ENCODE peak calls at places on chromosome 1, in eight cellular contexts. One of them, this sample, is unnamed.

GRCh38 chr1:11071463-11072215 is 11.8 kb upstream of the SRM start:
- DNase-seq in ACHN: no peak
- DNase-seq in GM23338: no peak
- DNase-seq in RWPE1: no peak
- DNase-seq in activated T-cell treated with anti-CD3 and anti-CD28 coated beads, Interleukin-2, amount 50 U/mL, for 72 hours: no peak
- DNase-seq in adrenal gland: no peak
- DNase-seq in fibroblast of mammary gland: no peak
- DNase-seq in neural progenitor cell: no peak
- DNase-seq in this sample: no peak

GRCh38 chr1:98556521-98557158 is 104.9 kb upstream of the SNX7 start:
- DNase-seq in ACHN: peak; percentile 40
- DNase-seq in GM23338: peak; percentile 64
- DNase-seq in RWPE1: peak; percentile 26
- DNase-seq in activated T-cell treated with anti-CD3 and anti-CD28 coated beads, Interleukin-2, amount 50 U/mL, for 72 hours: no peak
- DNase-seq in adrenal gland: no peak
- DNase-seq in fibroblast of mammary gland: peak; percentile 51
- DNase-seq in neural progenitor cell: peak; percentile 31
- DNase-seq in this sample: no peak

GRCh38 chr1:225977937-225978748 is 21.0 kb downstream of the SDE2 start:
- DNase-seq in ACHN: no peak
- DNase-seq in GM23338: no peak
- DNase-seq in RWPE1: no peak
- DNase-seq in activated T-cell treated with anti-CD3 and anti-CD28 coated beads, Interleukin-2, amount 50 U/mL, for 72 hours: no peak
- DNase-seq in adrenal gland: no peak
- DNase-seq in fibroblast of mammary gland: peak; percentile 18
- DNase-seq in neural progenitor cell: no peak
- DNase-seq in this sample: no peak

GRCh38 chr1:36457691-36458090 is 6.5 kb downstream of the MRPS15 start:
- DNase-seq in ACHN: no peak
- DNase-seq in GM23338: no peak
- DNase-seq in RWPE1: no peak
- DNase-seq in activated T-cell treated with anti-CD3 and anti-CD28 coated beads, Interleukin-2, amount 50 U/mL, for 72 hours: no peak
- DNase-seq in adrenal gland: no peak
- DNase-seq in fibroblast of mammary gland: no peak
- DNase-seq in neural progenitor cell: no peak
- DNase-seq in this sample: no peak

GRCh38 chr1:88973520-88974137 is 18.8 kb downstream of the KYAT3 start:
- DNase-seq in ACHN: peak; percentile 53
- DNase-seq in GM23338: peak; percentile 69
- DNase-seq in RWPE1: no peak
- DNase-seq in activated T-cell treated with anti-CD3 and anti-CD28 coated beads, Interleukin-2, amount 50 U/mL, for 72 hours: no peak
- DNase-seq in adrenal gland: no peak
- DNase-seq in fibroblast of mammary gland: peak; percentile 66
- DNase-seq in neural progenitor cell: peak; percentile 43
- DNase-seq in this sample: no peak

GRCh38 chr1:218850367-218850766 is 323.3 kb upstream of the LYPLAL1 start:
- DNase-seq in ACHN: no peak
- DNase-seq in GM23338: no peak
- DNase-seq in RWPE1: no peak
- DNase-seq in activated T-cell treated with anti-CD3 and anti-CD28 coated beads, Interleukin-2, amount 50 U/mL, for 72 hours: no peak
- DNase-seq in adrenal gland: no peak
- DNase-seq in fibroblast of mammary gland: peak; percentile 6
- DNase-seq in neural progenitor cell: no peak
- DNase-seq in this sample: no peak

GRCh38 chr1:53326598-53327182 is 1.2 kb downstream of the LRP8 start:
- DNase-seq in ACHN: peak; percentile 57
- DNase-seq in GM23338: peak; percentile 69
- DNase-seq in RWPE1: peak; percentile 60
- DNase-seq in activated T-cell treated with anti-CD3 and anti-CD28 coated beads, Interleukin-2, amount 50 U/mL, for 72 hours: no peak
- DNase-seq in adrenal gland: peak; percentile 25
- DNase-seq in fibroblast of mammary gland: peak; percentile 4
- DNase-seq in neural progenitor cell: peak; percentile 82
- DNase-seq in this sample: no peak

GRCh38 chr1:65002508-65003315 is 36.4 kb upstream of the JAK1 start:
- DNase-seq in ACHN: peak; percentile 77
- DNase-seq in GM23338: peak; percentile 83
- DNase-seq in RWPE1: peak; percentile 85
- DNase-seq in activated T-cell treated with anti-CD3 and anti-CD28 coated beads, Interleukin-2, amount 50 U/mL, for 72 hours: peak; percentile 80
- DNase-seq in adrenal gland: peak; percentile 78
- DNase-seq in fibroblast of mammary gland: peak; percentile 94
- DNase-seq in neural progenitor cell: peak; percentile 87
- DNase-seq in this sample: peak; percentile 21

GRCh38 chr1:21896652-21897532 is 40.2 kb downstream of the HSPG2 start:
- DNase-seq in ACHN: no peak
- DNase-seq in GM23338: peak; percentile 43
- DNase-seq in RWPE1: no peak
- DNase-seq in activated T-cell treated with anti-CD3 and anti-CD28 coated beads, Interleukin-2, amount 50 U/mL, for 72 hours: no peak
- DNase-seq in adrenal gland: peak; percentile 67
- DNase-seq in fibroblast of mammary gland: no peak
- DNase-seq in neural progenitor cell: peak; percentile 36
- DNase-seq in this sample: no peak

GRCh38 chr1:234608720-234609527 is 1.1 kb downstream of the IRF2BP2 start:
- DNase-seq in ACHN: peak; percentile 62
- DNase-seq in GM23338: peak; percentile 57
- DNase-seq in RWPE1: no peak
- DNase-seq in activated T-cell treated with anti-CD3 and anti-CD28 coated beads, Interleukin-2, amount 50 U/mL, for 72 hours: peak; percentile 83
- DNase-seq in adrenal gland: peak; percentile 57
- DNase-seq in fibroblast of mammary gland: peak; percentile 42
- DNase-seq in neural progenitor cell: peak; percentile 72
- DNase-seq in this sample: no peak

GRCh38 chr1:55040083-55040952 is 970 bp downstream of the PCSK9 start:
- DNase-seq in ACHN: no peak
- DNase-seq in GM23338: peak; percentile 41
- DNase-seq in RWPE1: no peak
- DNase-seq in activated T-cell treated with anti-CD3 and anti-CD28 coated beads, Interleukin-2, amount 50 U/mL, for 72 hours: no peak
- DNase-seq in adrenal gland: no peak
- DNase-seq in fibroblast of mammary gland: no peak
- DNase-seq in neural progenitor cell: peak; percentile 51
- DNase-seq in this sample: no peak

GRCh38 chr1:204366759-204367158 is 7.0 kb upstream of the PLEKHA6 start:
- DNase-seq in ACHN: peak; percentile 32
- DNase-seq in GM23338: peak; percentile 71
- DNase-seq in RWPE1: no peak
- DNase-seq in activated T-cell treated with anti-CD3 and anti-CD28 coated beads, Interleukin-2, amount 50 U/mL, for 72 hours: peak; percentile 36
- DNase-seq in adrenal gland: no peak
- DNase-seq in fibroblast of mammary gland: no peak
- DNase-seq in neural progenitor cell: peak; percentile 54
- DNase-seq in this sample: no peak

GRCh38 chr1:21174638-21175323 is 1.9 kb downstream of the EIF4G3 start:
- DNase-seq in ACHN: no peak
- DNase-seq in GM23338: no peak
- DNase-seq in RWPE1: peak; percentile 44
- DNase-seq in activated T-cell treated with anti-CD3 and anti-CD28 coated beads, Interleukin-2, amount 50 U/mL, for 72 hours: no peak
- DNase-seq in adrenal gland: no peak
- DNase-seq in fibroblast of mammary gland: peak; percentile 83
- DNase-seq in neural progenitor cell: no peak
- DNase-seq in this sample: no peak

GRCh38 chr1:30722175-30722537 is 1.2 kb downstream of the MATN1 start:
- DNase-seq in ACHN: peak; percentile 51
- DNase-seq in GM23338: no peak
- DNase-seq in RWPE1: no peak
- DNase-seq in activated T-cell treated with anti-CD3 and anti-CD28 coated beads, Interleukin-2, amount 50 U/mL, for 72 hours: no peak
- DNase-seq in adrenal gland: no peak
- DNase-seq in fibroblast of mammary gland: no peak
- DNase-seq in neural progenitor cell: no peak
- DNase-seq in this sample: no peak